ENCODE peak calls at places on chromosome 5, in five cellular contexts. One of them, this sample, is unnamed.
A peak's percentile ranks its signal among the peaks of the same experiment; 100 is the strongest.

GRCh38 chr5:16544607-16545374 is 72.0 kb downstream of the RETREG1 start:
- DNase-seq in pulmonary artery endothelial cell: no peak
- DNase-seq in astrocyte of the cerebellum: no peak
- DNase-seq in Right ventricle myocardium superior: no peak
- DNase-seq in GM23248: peak; percentile 64
- DNase-seq in this sample: no peak

GRCh38 chr5:154402611-154403010 is 43.2 kb upstream of the SAP30L start:
- DNase-seq in pulmonary artery endothelial cell: no peak
- DNase-seq in astrocyte of the cerebellum: no peak
- DNase-seq in Right ventricle myocardium superior: no peak
- DNase-seq in GM23248: no peak
- DNase-seq in this sample: no peak

GRCh38 chr5:141326088-141326854 is 4.0 kb upstream of the PCDHGA1 start:
- DNase-seq in Right ventricle myocardium superior: peak; percentile 81
- DNase-seq in pulmonary artery endothelial cell: no peak
- DNase-seq in astrocyte of the cerebellum: peak; percentile 20
- DNase-seq in GM23248: peak; percentile 91
- DNase-seq in this sample: peak; percentile 76

GRCh38 chr5:172508471-172509404 is 54.4 kb upstream of the SH3PXD2B start:
- DNase-seq in astrocyte of the cerebellum: no peak
- DNase-seq in Right ventricle myocardium superior: no peak
- DNase-seq in GM23248: no peak
- DNase-seq in pulmonary artery endothelial cell: no peak
- DNase-seq in this sample: peak; percentile 59

GRCh38 chr5:2185646-2186471 is 303.1 kb upstream of the IRX4 start:
- DNase-seq in Right ventricle myocardium superior: peak; percentile 35
- DNase-seq in astrocyte of the cerebellum: no peak
- DNase-seq in GM23248: no peak
- DNase-seq in pulmonary artery endothelial cell: no peak
- DNase-seq in this sample: no peak

GRCh38 chr5:167764650-167765289 is 526.7 kb upstream of the WWC1 start:
- DNase-seq in pulmonary artery endothelial cell: no peak
- DNase-seq in astrocyte of the cerebellum: no peak
- DNase-seq in GM23248: peak; percentile 21
- DNase-seq in Right ventricle myocardium superior: no peak
- DNase-seq in this sample: no peak

GRCh38 chr5:53091304-53091703 is 18.3 kb downstream of the MOCS2 start:
- DNase-seq in astrocyte of the cerebellum: peak; percentile 73
- DNase-seq in GM23248: peak; percentile 64
- DNase-seq in Right ventricle myocardium superior: no peak
- DNase-seq in pulmonary artery endothelial cell: no peak
- DNase-seq in this sample: no peak

GRCh38 chr5:90504743-90505142 is 24.6 kb downstream of the LYSMD3 start:
- DNase-seq in pulmonary artery endothelial cell: no peak
- DNase-seq in astrocyte of the cerebellum: no peak
- DNase-seq in Right ventricle myocardium superior: no peak
- DNase-seq in GM23248: no peak
- DNase-seq in this sample: no peak

GRCh38 chr5:132748522-132749000 is 1.3 kb downstream of the CCNI2 start:
- DNase-seq in GM23248: no peak
- DNase-seq in astrocyte of the cerebellum: no peak
- DNase-seq in pulmonary artery endothelial cell: no peak
- DNase-seq in Right ventricle myocardium superior: no peak
- DNase-seq in this sample: no peak

GRCh38 chr5:65299841-65300240 is 181.9 kb downstream of the ADAMTS6 start:
- DNase-seq in Right ventricle myocardium superior: no peak
- DNase-seq in astrocyte of the cerebellum: peak; percentile 34
- DNase-seq in GM23248: no peak
- DNase-seq in pulmonary artery endothelial cell: no peak
- DNase-seq in this sample: no peak

GRCh38 chr5:53552561-53552960 is 7.9 kb upstream of the NDUFS4 start:
- DNase-seq in pulmonary artery endothelial cell: no peak
- DNase-seq in astrocyte of the cerebellum: no peak
- DNase-seq in Right ventricle myocardium superior: no peak
- DNase-seq in GM23248: no peak
- DNase-seq in this sample: no peak

GRCh38 chr5:88883566-88884434 is 816 bp upstream of the MEF2C start:
- DNase-seq in pulmonary artery endothelial cell: no peak
- DNase-seq in GM23248: peak; percentile 90
- DNase-seq in astrocyte of the cerebellum: peak; percentile 63
- DNase-seq in Right ventricle myocardium superior: peak; percentile 85
- DNase-seq in this sample: peak; percentile 93

GRCh38 chr5:94847726-94848125 is 229.3 kb downstream of the SLF1 start:
- DNase-seq in GM23248: no peak
- DNase-seq in pulmonary artery endothelial cell: no peak
- DNase-seq in Right ventricle myocardium superior: no peak
- DNase-seq in astrocyte of the cerebellum: no peak
- DNase-seq in this sample: no peak

GRCh38 chr5:78696637-78697036 is 48.1 kb upstream of the LHFPL2 start:
- DNase-seq in astrocyte of the cerebellum: no peak
- DNase-seq in pulmonary artery endothelial cell: no peak
- DNase-seq in GM23248: no peak
- DNase-seq in Right ventricle myocardium superior: no peak
- DNase-seq in this sample: no peak

GRCh38 chr5:2757563-2758311 is 6.3 kb upstream of the IRX2 start:
- DNase-seq in GM23248: peak; percentile 97
- DNase-seq in Right ventricle myocardium superior: no peak
- DNase-seq in pulmonary artery endothelial cell: no peak
- DNase-seq in astrocyte of the cerebellum: no peak
- DNase-seq in this sample: no peak

GRCh38 chr5:117235814-117236213 is 661.2 kb upstream of the SEMA6A start:
- DNase-seq in astrocyte of the cerebellum: no peak
- DNase-seq in GM23248: no peak
- DNase-seq in pulmonary artery endothelial cell: no peak
- DNase-seq in Right ventricle myocardium superior: no peak
- DNase-seq in this sample: no peak

GRCh38 chr5:135599421-135600140 is 20.8 kb upstream of the CXCL14 start:
- DNase-seq in GM23248: no peak
- DNase-seq in pulmonary artery endothelial cell: no peak
- DNase-seq in astrocyte of the cerebellum: no peak
- DNase-seq in Right ventricle myocardium superior: no peak
- DNase-seq in this sample: no peak

GRCh38 chr5:174504266-174504726 is 220.1 kb upstream of the MSX2 start:
- DNase-seq in pulmonary artery endothelial cell: no peak
- DNase-seq in Right ventricle myocardium superior: no peak
- DNase-seq in GM23248: no peak
- DNase-seq in astrocyte of the cerebellum: no peak
- DNase-seq in this sample: no peak

GRCh38 chr5:172587061-172587405 is 54.0 kb upstream of the NEURL1B start:
- DNase-seq in Right ventricle myocardium superior: no peak
- DNase-seq in GM23248: no peak
- DNase-seq in astrocyte of the cerebellum: no peak
- DNase-seq in pulmonary artery endothelial cell: no peak
- DNase-seq in this sample: no peak

GRCh38 chr5:105740242-105740641 is 1930.5 kb downstream of the EFNA5 start:
- DNase-seq in pulmonary artery endothelial cell: no peak
- DNase-seq in Right ventricle myocardium superior: no peak
- DNase-seq in GM23248: no peak
- DNase-seq in astrocyte of the cerebellum: no peak
- DNase-seq in this sample: no peak

GRCh38 chr5:103472820-103473219 is 89.8 kb downstream of the NUDT12 start:
- DNase-seq in astrocyte of the cerebellum: no peak
- DNase-seq in Right ventricle myocardium superior: no peak
- DNase-seq in GM23248: peak; percentile 63
- DNase-seq in pulmonary artery endothelial cell: no peak
- DNase-seq in this sample: no peak

GRCh38 chr5:36452394-36453100 is 150.8 kb upstream of the RANBP3L start:
- DNase-seq in pulmonary artery endothelial cell: no peak
- DNase-seq in astrocyte of the cerebellum: no peak
- DNase-seq in Right ventricle myocardium superior: no peak
- DNase-seq in GM23248: no peak
- DNase-seq in this sample: no peak

GRCh38 chr5:93092349-93093105 is 488.5 kb downstream of the NR2F1-AS1 start:
- DNase-seq in Right ventricle myocardium superior: no peak
- DNase-seq in GM23248: peak; percentile 47
- DNase-seq in pulmonary artery endothelial cell: peak; percentile 36
- DNase-seq in astrocyte of the cerebellum: peak; percentile 35
- DNase-seq in this sample: no peak

GRCh38 chr5:165130656-165131055 is 1625.2 kb downstream of the MAT2B start:
- DNase-seq in Right ventricle myocardium superior: no peak
- DNase-seq in pulmonary artery endothelial cell: no peak
- DNase-seq in GM23248: no peak
- DNase-seq in astrocyte of the cerebellum: peak; percentile 37
- DNase-seq in this sample: no peak

This sample was measured in sigmoid colon.